ENCODE peak calls at places on chromosomes 1 and 21, in eight cellular contexts. One of them, this sample, is unnamed.

GRCh38 chr1:22030473-22030872 is 22.0 kb upstream of the CDC42 start:
- DNase-seq in astrocyte of the cerebellum: no peak
- DNase-seq in iris pigment epithelial cell: no peak
- DNase-seq in activated CD4-positive, alpha-beta T cell treated with anti-CD3 and anti-CD28 coated beads, Interleukin-2, amount 50 U/mL, for 1 hour: no peak
- DNase-seq in activated T-cell treated with anti-CD3 and anti-CD28 coated beads for 1 hour: no peak
- DNase-seq in left ventricle myocardium inferior: no peak
- DNase-seq in stimulated activated CD8-positive, alpha-beta memory T cell treated with anti-CD3 and anti-CD28 coated beads, Interleukin-4, amount 100 ng/mL, for 48 hours: no peak
- DNase-seq in germinal center: no peak
- DNase-seq in this sample: peak; percentile 32

GRCh38 chr1:47181955-47182680 is 7.7 kb downstream of the PDZK1IP1 start:
- DNase-seq in astrocyte of the cerebellum: no peak
- DNase-seq in iris pigment epithelial cell: peak; percentile 63
- DNase-seq in activated CD4-positive, alpha-beta T cell treated with anti-CD3 and anti-CD28 coated beads, Interleukin-2, amount 50 U/mL, for 1 hour: no peak
- DNase-seq in activated T-cell treated with anti-CD3 and anti-CD28 coated beads for 1 hour: no peak
- DNase-seq in left ventricle myocardium inferior: no peak
- DNase-seq in stimulated activated CD8-positive, alpha-beta memory T cell treated with anti-CD3 and anti-CD28 coated beads, Interleukin-4, amount 100 ng/mL, for 48 hours: no peak
- DNase-seq in germinal center: no peak
- DNase-seq in this sample: no peak

GRCh38 chr1:200660719-200661118 is 9.0 kb downstream of the DDX59 start:
- DNase-seq in astrocyte of the cerebellum: no peak
- DNase-seq in iris pigment epithelial cell: no peak
- DNase-seq in activated CD4-positive, alpha-beta T cell treated with anti-CD3 and anti-CD28 coated beads, Interleukin-2, amount 50 U/mL, for 1 hour: no peak
- DNase-seq in activated T-cell treated with anti-CD3 and anti-CD28 coated beads for 1 hour: no peak
- DNase-seq in left ventricle myocardium inferior: peak; percentile 60
- DNase-seq in stimulated activated CD8-positive, alpha-beta memory T cell treated with anti-CD3 and anti-CD28 coated beads, Interleukin-4, amount 100 ng/mL, for 48 hours: no peak
- DNase-seq in germinal center: no peak
- DNase-seq in this sample: no peak

GRCh38 chr21:26686705-26687104 is 113.6 kb upstream of the CYYR1 start:
- DNase-seq in astrocyte of the cerebellum: no peak
- DNase-seq in iris pigment epithelial cell: no peak
- DNase-seq in activated CD4-positive, alpha-beta T cell treated with anti-CD3 and anti-CD28 coated beads, Interleukin-2, amount 50 U/mL, for 1 hour: no peak
- DNase-seq in activated T-cell treated with anti-CD3 and anti-CD28 coated beads for 1 hour: no peak
- DNase-seq in left ventricle myocardium inferior: no peak
- DNase-seq in stimulated activated CD8-positive, alpha-beta memory T cell treated with anti-CD3 and anti-CD28 coated beads, Interleukin-4, amount 100 ng/mL, for 48 hours: no peak
- DNase-seq in germinal center: no peak
- DNase-seq in this sample: no peak

GRCh38 chr1:85463666-85464496 is 1.1 kb downstream of the DDAH1 start:
- DNase-seq in astrocyte of the cerebellum: no peak
- DNase-seq in iris pigment epithelial cell: peak; percentile 30
- DNase-seq in activated CD4-positive, alpha-beta T cell treated with anti-CD3 and anti-CD28 coated beads, Interleukin-2, amount 50 U/mL, for 1 hour: no peak
- DNase-seq in activated T-cell treated with anti-CD3 and anti-CD28 coated beads for 1 hour: no peak
- DNase-seq in left ventricle myocardium inferior: no peak
- DNase-seq in stimulated activated CD8-positive, alpha-beta memory T cell treated with anti-CD3 and anti-CD28 coated beads, Interleukin-4, amount 100 ng/mL, for 48 hours: no peak
- DNase-seq in germinal center: peak; percentile 11
- DNase-seq in this sample: no peak

GRCh38 chr21:45336870-45337269 is 49.2 kb upstream of the POFUT2 start:
- DNase-seq in astrocyte of the cerebellum: no peak
- DNase-seq in iris pigment epithelial cell: no peak
- DNase-seq in activated CD4-positive, alpha-beta T cell treated with anti-CD3 and anti-CD28 coated beads, Interleukin-2, amount 50 U/mL, for 1 hour: no peak
- DNase-seq in activated T-cell treated with anti-CD3 and anti-CD28 coated beads for 1 hour: no peak
- DNase-seq in left ventricle myocardium inferior: peak; percentile 38
- DNase-seq in stimulated activated CD8-positive, alpha-beta memory T cell treated with anti-CD3 and anti-CD28 coated beads, Interleukin-4, amount 100 ng/mL, for 48 hours: no peak
- DNase-seq in germinal center: no peak
- DNase-seq in this sample: peak; percentile 78

GRCh38 chr1:30253361-30253760 is 470.0 kb downstream of the MATN1 start:
- DNase-seq in astrocyte of the cerebellum: no peak
- DNase-seq in iris pigment epithelial cell: no peak
- DNase-seq in activated CD4-positive, alpha-beta T cell treated with anti-CD3 and anti-CD28 coated beads, Interleukin-2, amount 50 U/mL, for 1 hour: no peak
- DNase-seq in activated T-cell treated with anti-CD3 and anti-CD28 coated beads for 1 hour: no peak
- DNase-seq in left ventricle myocardium inferior: no peak
- DNase-seq in stimulated activated CD8-positive, alpha-beta memory T cell treated with anti-CD3 and anti-CD28 coated beads, Interleukin-4, amount 100 ng/mL, for 48 hours: no peak
- DNase-seq in germinal center: no peak
- DNase-seq in this sample: no peak

GRCh38 chr1:11280719-11281376 is 7.8 kb downstream of the UBIAD1 start:
- DNase-seq in astrocyte of the cerebellum: no peak
- DNase-seq in iris pigment epithelial cell: no peak
- DNase-seq in activated CD4-positive, alpha-beta T cell treated with anti-CD3 and anti-CD28 coated beads, Interleukin-2, amount 50 U/mL, for 1 hour: no peak
- DNase-seq in activated T-cell treated with anti-CD3 and anti-CD28 coated beads for 1 hour: no peak
- DNase-seq in left ventricle myocardium inferior: no peak
- DNase-seq in stimulated activated CD8-positive, alpha-beta memory T cell treated with anti-CD3 and anti-CD28 coated beads, Interleukin-4, amount 100 ng/mL, for 48 hours: no peak
- DNase-seq in germinal center: peak; percentile 57
- DNase-seq in this sample: no peak

GRCh38 chr21:43012596-43012995 is 38.2 kb downstream of the PKNOX1 start:
- DNase-seq in astrocyte of the cerebellum: no peak
- DNase-seq in iris pigment epithelial cell: peak; percentile 67
- DNase-seq in activated CD4-positive, alpha-beta T cell treated with anti-CD3 and anti-CD28 coated beads, Interleukin-2, amount 50 U/mL, for 1 hour: no peak
- DNase-seq in activated T-cell treated with anti-CD3 and anti-CD28 coated beads for 1 hour: no peak
- DNase-seq in left ventricle myocardium inferior: no peak
- DNase-seq in stimulated activated CD8-positive, alpha-beta memory T cell treated with anti-CD3 and anti-CD28 coated beads, Interleukin-4, amount 100 ng/mL, for 48 hours: no peak
- DNase-seq in germinal center: no peak
- DNase-seq in this sample: no peak

GRCh38 chr1:228000416-228000815 is 6.4 kb upstream of the WNT3A start:
- DNase-seq in astrocyte of the cerebellum: no peak
- DNase-seq in iris pigment epithelial cell: no peak
- DNase-seq in activated CD4-positive, alpha-beta T cell treated with anti-CD3 and anti-CD28 coated beads, Interleukin-2, amount 50 U/mL, for 1 hour: no peak
- DNase-seq in activated T-cell treated with anti-CD3 and anti-CD28 coated beads for 1 hour: no peak
- DNase-seq in left ventricle myocardium inferior: no peak
- DNase-seq in stimulated activated CD8-positive, alpha-beta memory T cell treated with anti-CD3 and anti-CD28 coated beads, Interleukin-4, amount 100 ng/mL, for 48 hours: peak; percentile 9
- DNase-seq in germinal center: no peak
- DNase-seq in this sample: no peak

GRCh38 chr1:30088594-30089556 is 634.5 kb downstream of the MATN1 start:
- DNase-seq in astrocyte of the cerebellum: no peak
- DNase-seq in iris pigment epithelial cell: peak; percentile 8
- DNase-seq in activated CD4-positive, alpha-beta T cell treated with anti-CD3 and anti-CD28 coated beads, Interleukin-2, amount 50 U/mL, for 1 hour: no peak
- DNase-seq in activated T-cell treated with anti-CD3 and anti-CD28 coated beads for 1 hour: no peak
- DNase-seq in left ventricle myocardium inferior: peak; percentile 21
- DNase-seq in stimulated activated CD8-positive, alpha-beta memory T cell treated with anti-CD3 and anti-CD28 coated beads, Interleukin-4, amount 100 ng/mL, for 48 hours: no peak
- DNase-seq in germinal center: no peak
- DNase-seq in this sample: no peak

GRCh38 chr1:79874289-79874688 is 867.8 kb upstream of the ADGRL4 start:
- DNase-seq in astrocyte of the cerebellum: no peak
- DNase-seq in iris pigment epithelial cell: peak; percentile 4
- DNase-seq in activated CD4-positive, alpha-beta T cell treated with anti-CD3 and anti-CD28 coated beads, Interleukin-2, amount 50 U/mL, for 1 hour: no peak
- DNase-seq in activated T-cell treated with anti-CD3 and anti-CD28 coated beads for 1 hour: no peak
- DNase-seq in left ventricle myocardium inferior: no peak
- DNase-seq in stimulated activated CD8-positive, alpha-beta memory T cell treated with anti-CD3 and anti-CD28 coated beads, Interleukin-4, amount 100 ng/mL, for 48 hours: no peak
- DNase-seq in germinal center: no peak
- DNase-seq in this sample: no peak

GRCh38 chr21:41659791-41660560 is 106.9 kb downstream of the RIPK4 start:
- DNase-seq in astrocyte of the cerebellum: no peak
- DNase-seq in iris pigment epithelial cell: peak; percentile 20
- DNase-seq in activated CD4-positive, alpha-beta T cell treated with anti-CD3 and anti-CD28 coated beads, Interleukin-2, amount 50 U/mL, for 1 hour: no peak
- DNase-seq in activated T-cell treated with anti-CD3 and anti-CD28 coated beads for 1 hour: no peak
- DNase-seq in left ventricle myocardium inferior: no peak
- DNase-seq in stimulated activated CD8-positive, alpha-beta memory T cell treated with anti-CD3 and anti-CD28 coated beads, Interleukin-4, amount 100 ng/mL, for 48 hours: no peak
- DNase-seq in germinal center: no peak
- DNase-seq in this sample: no peak

GRCh38 chr1:35120458-35121133 is 41.4 kb downstream of the ZMYM1 start:
- DNase-seq in astrocyte of the cerebellum: no peak
- DNase-seq in iris pigment epithelial cell: peak; percentile 26
- DNase-seq in activated CD4-positive, alpha-beta T cell treated with anti-CD3 and anti-CD28 coated beads, Interleukin-2, amount 50 U/mL, for 1 hour: no peak
- DNase-seq in activated T-cell treated with anti-CD3 and anti-CD28 coated beads for 1 hour: no peak
- DNase-seq in left ventricle myocardium inferior: peak; percentile 15
- DNase-seq in stimulated activated CD8-positive, alpha-beta memory T cell treated with anti-CD3 and anti-CD28 coated beads, Interleukin-4, amount 100 ng/mL, for 48 hours: peak; percentile 33
- DNase-seq in germinal center: peak; percentile 24
- DNase-seq in this sample: peak; percentile 75

GRCh38 chr1:100360790-100361232 is 8.5 kb downstream of the CDC14A start:
- DNase-seq in astrocyte of the cerebellum: peak; percentile 91
- DNase-seq in iris pigment epithelial cell: peak; percentile 72
- DNase-seq in activated CD4-positive, alpha-beta T cell treated with anti-CD3 and anti-CD28 coated beads, Interleukin-2, amount 50 U/mL, for 1 hour: no peak
- DNase-seq in activated T-cell treated with anti-CD3 and anti-CD28 coated beads for 1 hour: no peak
- DNase-seq in left ventricle myocardium inferior: peak; percentile 53
- DNase-seq in stimulated activated CD8-positive, alpha-beta memory T cell treated with anti-CD3 and anti-CD28 coated beads, Interleukin-4, amount 100 ng/mL, for 48 hours: no peak
- DNase-seq in germinal center: no peak
- DNase-seq in this sample: no peak

GRCh38 chr1:198543670-198544260 is 3.3 kb upstream of the ATP6V1G3 start:
- DNase-seq in astrocyte of the cerebellum: no peak
- DNase-seq in iris pigment epithelial cell: no peak
- DNase-seq in activated CD4-positive, alpha-beta T cell treated with anti-CD3 and anti-CD28 coated beads, Interleukin-2, amount 50 U/mL, for 1 hour: no peak
- DNase-seq in activated T-cell treated with anti-CD3 and anti-CD28 coated beads for 1 hour: no peak
- DNase-seq in left ventricle myocardium inferior: no peak
- DNase-seq in stimulated activated CD8-positive, alpha-beta memory T cell treated with anti-CD3 and anti-CD28 coated beads, Interleukin-4, amount 100 ng/mL, for 48 hours: no peak
- DNase-seq in germinal center: peak; percentile 26
- DNase-seq in this sample: no peak

GRCh38 chr1:107141491-107142369 is 891 bp downstream of the NTNG1 start:
- DNase-seq in astrocyte of the cerebellum: peak; percentile 58
- DNase-seq in iris pigment epithelial cell: peak; percentile 48
- DNase-seq in activated CD4-positive, alpha-beta T cell treated with anti-CD3 and anti-CD28 coated beads, Interleukin-2, amount 50 U/mL, for 1 hour: no peak
- DNase-seq in activated T-cell treated with anti-CD3 and anti-CD28 coated beads for 1 hour: no peak
- DNase-seq in left ventricle myocardium inferior: no peak
- DNase-seq in stimulated activated CD8-positive, alpha-beta memory T cell treated with anti-CD3 and anti-CD28 coated beads, Interleukin-4, amount 100 ng/mL, for 48 hours: peak; percentile 25
- DNase-seq in germinal center: peak; percentile 34
- DNase-seq in this sample: peak; percentile 30

This sample was measured in ELF-1.